ENCODE peak calls at places on chromosomes 11 and 22, in five cellular contexts. I is NCI-H1105 treated with DMSO at 0.1 percent for 48 hours, F is renal cortical epithelial cell, B is transverse colon, K is SK-N-DZ. S is an unnamed sample.

GRCh38 chr22:26672590-26673468 is 15.4 kb downstream of the MIAT start:
- DNase-seq in I (peak; percentile 99), F (peak; percentile 90), B (peak; percentile 95), K (peak; percentile 96), S (peak; percentile 95)

GRCh38 chr22:25911243-25911972 is 169.4 kb downstream of the MYO18B start:
- DNase-seq in I (no peak), F (no peak), B (no peak), K (no peak), S (no peak)

GRCh38 chr11:10605941-10606381 is 37.5 kb upstream of the LYVE1 start:
- DNase-seq in I (no peak), F (no peak), B (peak; percentile 49), K (no peak), S (no peak)

GRCh38 chr11:120931057-120931779 is 92.7 kb upstream of the TBCEL start:
- DNase-seq in I (no peak), F (no peak), B (no peak), K (no peak), S (no peak)

GRCh38 chr11:1040428-1041148 is 4.1 kb upstream of the MUC6 start:
- DNase-seq in I (no peak), F (no peak), B (no peak), K (no peak), S (no peak)

GRCh38 chr11:67264260-67264659 is 2.0 kb upstream of the GRK2 start:
- DNase-seq in I (no peak), F (no peak), B (no peak), K (no peak), S (no peak)

GRCh38 chr11:58276151-58276550 is 8.1 kb upstream of the OR10W1 start:
- DNase-seq in I (no peak), F (no peak), B (no peak), K (no peak), S (no peak)

GRCh38 chr22:20724676-20725454 is 49.0 kb upstream of the SERPIND1 start:
- DNase-seq in I (no peak), F (no peak), B (no peak), K (no peak), S (no peak)

GRCh38 chr11:19242184-19242932 is 1.6 kb upstream of the E2F8 start:
- DNase-seq in I (no peak), F (no peak), B (peak; percentile 16), K (no peak), S (no peak)

GRCh38 chr11:130213979-130214281 is 54.3 kb downstream of the ST14 start:
- DNase-seq in I (no peak), F (no peak), B (no peak), K (no peak), S (no peak)

GRCh38 chr22:49035818-49036457 is 791.7 kb downstream of the BRD1 start:
- DNase-seq in I (no peak), F (no peak), B (no peak), K (no peak), S (no peak)

GRCh38 chr11:102415252-102415916 is 37.2 kb downstream of the TMEM123 start:
- DNase-seq in I (no peak), F (no peak), B (no peak), K (no peak), S (no peak)

GRCh38 chr11:128420943-128421342 is 166.4 kb downstream of the ETS1 start:
- DNase-seq in I (no peak), F (no peak), B (no peak), K (no peak), S (no peak)

GRCh38 chr11:20203836-20204235 is 43.6 kb upstream of the DBX1 start:
- DNase-seq in I (no peak), F (no peak), B (no peak), K (no peak), S (no peak)

GRCh38 chr11:34941688-34942087 is 25.3 kb downstream of the PDHX start:
- DNase-seq in I (no peak), F (no peak), B (no peak), K (no peak), S (no peak)

GRCh38 chr11:13480198-13480597 is 15.6 kb downstream of the PTH start:
- DNase-seq in I (no peak), F (no peak), B (no peak), K (no peak), S (no peak)

GRCh38 chr22:25396615-25397200 is 167.8 kb upstream of the GRK3 start:
- DNase-seq in I (no peak), F (no peak), B (no peak), K (no peak), S (no peak)

GRCh38 chr22:27307545-27308279 is 493.8 kb downstream of the MN1 start:
- DNase-seq in I (no peak), F (no peak), B (no peak), K (no peak), S (no peak)

GRCh38 chr22:25488244-25489020 is 76.0 kb upstream of the GRK3 start:
- DNase-seq in I (peak; percentile 41), F (peak; percentile 98), B (peak; percentile 41), K (no peak), S (no peak)

GRCh38 chr11:7579226-7579825 is 65.5 kb downstream of the PPFIBP2 start:
- DNase-seq in I (no peak), F (no peak), B (no peak), K (no peak), S (no peak)

GRCh38 chr11:33636104-33636503 is 64.5 kb downstream of the C11orf91 start:
- DNase-seq in I (no peak), F (no peak), B (no peak), K (no peak), S (no peak)

GRCh38 chr11:84522331-84522730 is 1104.8 kb downstream of the DLG2 start:
- DNase-seq in I (no peak), F (peak; percentile 31), B (no peak), K (no peak), S (no peak)

GRCh38 chr11:106398396-106399074 is 321.1 kb downstream of the AASDHPPT start:
- DNase-seq in I (no peak), F (peak; percentile 72), B (no peak), K (no peak), S (no peak)

GRCh38 chr11:36455658-36456111 is 54.4 kb downstream of the TRAF6 start:
- DNase-seq in I (no peak), F (peak; percentile 95), B (peak; percentile 24), K (peak; percentile 59), S (no peak)

GRCh38 chr11:133955091-133955846 is 1.5 kb downstream of the IGSF9B start:
- DNase-seq in I (peak; percentile 72), F (no peak), B (peak; percentile 39), K (no peak), S (peak; percentile 12)

GRCh38 chr22:22878801-22879674 is 8.6 kb upstream of the IGLL5 start:
- DNase-seq in I (no peak), F (no peak), B (no peak), K (no peak), S (no peak)

GRCh38 chr11:133408936-133409335 is 123.4 kb downstream of the OPCML start:
- DNase-seq in I (no peak), F (no peak), B (no peak), K (no peak), S (no peak)

GRCh38 chr11:126809514-126810289 is 190.9 kb downstream of the KIRREL3 start:
- DNase-seq in I (no peak), F (no peak), B (no peak), K (no peak), S (no peak)

GRCh38 chr22:47607486-47607885 is 845.0 kb downstream of the TBC1D22A start:
- DNase-seq in I (no peak), F (no peak), B (no peak), K (no peak), S (no peak)

GRCh38 chr22:47247609-47248240 is 485.3 kb downstream of the TBC1D22A start:
- DNase-seq in I (no peak), F (no peak), B (no peak), K (no peak), S (no peak)

GRCh38 chr11:119352857-119353260 is 6.4 kb upstream of the MFRP start:
- DNase-seq in I (peak; percentile 96), F (peak; percentile 84), B (no peak), K (no peak), S (peak; percentile 77)

GRCh38 chr11:69868003-69868865 is 49.0 kb upstream of the FGF3 start:
- DNase-seq in I (no peak), F (no peak), B (no peak), K (no peak), S (no peak)

GRCh38 chr22:37199839-37200161 is 11.8 kb upstream of the C1QTNF6 start:
- DNase-seq in I (no peak), F (no peak), B (no peak), K (no peak), S (no peak)

GRCh38 chr11:95877288-95877687 is 46.6 kb downstream of the MTMR2 start:
- DNase-seq in I (no peak), F (peak; percentile 99), B (no peak), K (peak; percentile 4), S (no peak)

GRCh38 chr22:37254206-37254866 is 10.3 kb upstream of the RAC2 start:
- DNase-seq in I (no peak), F (peak; percentile 67), B (no peak), K (no peak), S (no peak)

GRCh38 chr11:70399681-70400112 is 1.4 kb downstream of the CTTN start:
- DNase-seq in I (no peak), F (peak; percentile 93), B (peak; percentile 74), K (no peak), S (no peak)